ENCODE peak calls at places on chromosomes 4 and X, in eight cellular contexts. One of them, this sample, is unnamed. For H3K4me1, the result is how much of the 10 kb centered on the place peaks cover.

GRCh38 chr4:111937368-111937767 is 207.9 kb upstream of the FAM241A start:
- DNase-seq in neural progenitor cell: peak
- DNase-seq in H9: no peak
- DNase-seq in hepatocyte: peak
- DNase-seq in esophagus squamous epithelium: no peak
- DNase-seq in fibroblast of lung: peak
- DNase-seq in astrocyte: no peak
- DNase-seq in stomach: no peak
- DNase-seq in this sample: no peak

GRCh38 chr4:72112514-72113156 is 80.8 kb downstream of the NPFFR2 start:
- DNase-seq in stomach: no peak
- DNase-seq in fibroblast of lung: peak
- DNase-seq in astrocyte: peak
- DNase-seq in hepatocyte: peak
- DNase-seq in esophagus squamous epithelium: no peak
- DNase-seq in H9: no peak
- DNase-seq in neural progenitor cell: no peak
- DNase-seq in this sample: no peak

GRCh38 chrX:103629295-103630170 is 758 bp downstream of the TCEAL1 start:
- DNase-seq in neural progenitor cell: peak
- DNase-seq in esophagus squamous epithelium: no peak
- DNase-seq in hepatocyte: peak
- DNase-seq in stomach: peak
- DNase-seq in astrocyte: peak
- DNase-seq in H9: peak
- DNase-seq in fibroblast of lung: peak
- DNase-seq in this sample: peak

GRCh38 chr4:6560416-6561172 is 14.4 kb upstream of the MAN2B2 start:
- DNase-seq in hepatocyte: no peak
- DNase-seq in stomach: no peak
- DNase-seq in fibroblast of lung: peak
- DNase-seq in esophagus squamous epithelium: no peak
- DNase-seq in astrocyte: peak
- DNase-seq in H9: no peak
- DNase-seq in neural progenitor cell: no peak
- DNase-seq in this sample: no peak

GRCh38 chr4:159227984-159228383 is 125.1 kb downstream of the RAPGEF2 start:
- DNase-seq in esophagus squamous epithelium: no peak
- DNase-seq in astrocyte: peak
- DNase-seq in stomach: peak
- DNase-seq in neural progenitor cell: peak
- DNase-seq in fibroblast of lung: peak
- DNase-seq in H9: peak
- DNase-seq in hepatocyte: peak
- DNase-seq in this sample: peak

GRCh38 chr4:101277661-101278060 is 69.7 kb downstream of the PPP3CA start:
- DNase-seq in H9: no peak
- DNase-seq in esophagus squamous epithelium: no peak
- DNase-seq in fibroblast of lung: peak
- DNase-seq in neural progenitor cell: no peak
- DNase-seq in astrocyte: peak
- DNase-seq in stomach: no peak
- DNase-seq in hepatocyte: peak
- DNase-seq in this sample: no peak

GRCh38 chr4:75512336-75513211 is 1.6 kb downstream of the RCHY1 start:
- DNase-seq in stomach: no peak
- DNase-seq in hepatocyte: no peak
- DNase-seq in neural progenitor cell: peak
- DNase-seq in fibroblast of lung: peak
- DNase-seq in H9: no peak
- DNase-seq in astrocyte: peak
- DNase-seq in esophagus squamous epithelium: no peak
- DNase-seq in this sample: no peak

GRCh38 chr4:19324175-19324574 is 927.5 kb upstream of the SLIT2 start:
- DNase-seq in astrocyte: no peak
- DNase-seq in esophagus squamous epithelium: no peak
- DNase-seq in H9: no peak
- DNase-seq in hepatocyte: no peak
- DNase-seq in fibroblast of lung: no peak
- DNase-seq in neural progenitor cell: no peak
- DNase-seq in stomach: no peak
- DNase-seq in this sample: no peak

GRCh38 chr4:101555341-101555880 is 208.1 kb upstream of the PPP3CA start:
- DNase-seq in neural progenitor cell: no peak
- DNase-seq in stomach: no peak
- DNase-seq in astrocyte: peak
- DNase-seq in H9: no peak
- DNase-seq in fibroblast of lung: peak
- DNase-seq in hepatocyte: no peak
- DNase-seq in esophagus squamous epithelium: no peak
- DNase-seq in this sample: no peak

GRCh38 chrX:130114141-130114561 is 3.9 kb upstream of the ELF4 start:
- DNase-seq in fibroblast of lung: peak
- DNase-seq in hepatocyte: no peak
- DNase-seq in astrocyte: no peak
- DNase-seq in esophagus squamous epithelium: no peak
- DNase-seq in neural progenitor cell: no peak
- DNase-seq in stomach: no peak
- DNase-seq in H9: no peak
- DNase-seq in this sample: no peak

GRCh38 chrX:29535212-29536162 is 679.9 kb upstream of the MAGEB2 start:
- DNase-seq in hepatocyte: no peak
- DNase-seq in neural progenitor cell: no peak
- DNase-seq in fibroblast of lung: peak
- DNase-seq in astrocyte: peak
- DNase-seq in stomach: no peak
- DNase-seq in H9: no peak
- DNase-seq in esophagus squamous epithelium: no peak
- DNase-seq in this sample: no peak

GRCh38 chr4:48683784-48684666 is 96.1 kb downstream of the FRYL start:
- DNase-seq in neural progenitor cell: no peak
- DNase-seq in astrocyte: peak
- DNase-seq in stomach: no peak
- DNase-seq in hepatocyte: no peak
- DNase-seq in H9: no peak
- DNase-seq in fibroblast of lung: peak
- DNase-seq in esophagus squamous epithelium: no peak
- DNase-seq in this sample: no peak

GRCh38 chr4:163344147-163345050 is 707 bp downstream of the NPY5R start:
- DNase-seq in H9: peak
- DNase-seq in stomach: no peak
- DNase-seq in neural progenitor cell: peak
- DNase-seq in fibroblast of lung: peak
- DNase-seq in hepatocyte: peak
- DNase-seq in esophagus squamous epithelium: no peak
- DNase-seq in astrocyte: no peak
- DNase-seq in this sample: no peak

GRCh38 chr4:3436798-3437581 is 4.8 kb upstream of the HGFAC start:
- DNase-seq in fibroblast of lung: peak
- DNase-seq in hepatocyte: peak
- DNase-seq in stomach: peak
- DNase-seq in H9: no peak
- DNase-seq in astrocyte: peak
- DNase-seq in esophagus squamous epithelium: no peak
- DNase-seq in neural progenitor cell: no peak
- DNase-seq in this sample: peak

GRCh38 chr4:3436048-3436797 is 5.5 kb upstream of the HGFAC start:
- DNase-seq in H9: no peak
- DNase-seq in astrocyte: no peak
- DNase-seq in stomach: no peak
- DNase-seq in esophagus squamous epithelium: no peak
- DNase-seq in neural progenitor cell: no peak
- DNase-seq in hepatocyte: no peak
- DNase-seq in fibroblast of lung: no peak
- DNase-seq in this sample: no peak

GRCh38 chr4:3433138-3433869 is 8.5 kb upstream of the HGFAC start:
- DNase-seq in fibroblast of lung: no peak
- DNase-seq in hepatocyte: no peak
- DNase-seq in astrocyte: no peak
- DNase-seq in esophagus squamous epithelium: no peak
- DNase-seq in neural progenitor cell: no peak
- DNase-seq in stomach: no peak
- DNase-seq in H9: no peak
- DNase-seq in this sample: no peak

GRCh38 chr4:3435684-3435956 is 6.1 kb upstream of the HGFAC start:
- DNase-seq in stomach: no peak
- DNase-seq in esophagus squamous epithelium: no peak
- DNase-seq in fibroblast of lung: no peak
- DNase-seq in hepatocyte: no peak
- DNase-seq in H9: no peak
- DNase-seq in neural progenitor cell: no peak
- DNase-seq in astrocyte: no peak
- DNase-seq in this sample: no peak

GRCh38 chr4:3434891-3435683 is 6.7 kb upstream of the HGFAC start:
- DNase-seq in fibroblast of lung: no peak
- DNase-seq in neural progenitor cell: peak
- DNase-seq in esophagus squamous epithelium: no peak
- DNase-seq in astrocyte: no peak
- DNase-seq in stomach: no peak
- DNase-seq in H9: no peak
- DNase-seq in hepatocyte: no peak
- DNase-seq in this sample: no peak
- TF ChIP-seq CTCF in fibroblast of lung: no peak
- TF ChIP-seq CTCF in neural progenitor cell: peak
- TF ChIP-seq CTCF in esophagus squamous epithelium: no peak
- TF ChIP-seq CTCF in astrocyte: no peak
- TF ChIP-seq CTCF in stomach: no peak
- TF ChIP-seq CTCF in H9: peak
- TF ChIP-seq CTCF in hepatocyte: peak
- TF ChIP-seq CTCF in this sample: no peak

GRCh38 chrX:66015152-66015827 is 24.6 kb downstream of the VSIG4 start:
- DNase-seq in fibroblast of lung: no peak
- DNase-seq in hepatocyte: no peak
- DNase-seq in H9: no peak
- DNase-seq in neural progenitor cell: no peak
- DNase-seq in stomach: no peak
- DNase-seq in astrocyte: no peak
- DNase-seq in esophagus squamous epithelium: no peak
- DNase-seq in this sample: peak
- H3K4me1 ChIP-seq in fibroblast of lung: under half
- H3K4me1 ChIP-seq in hepatocyte: under half
- H3K4me1 ChIP-seq in H9: under half
- H3K4me1 ChIP-seq in neural progenitor cell: under half
- H3K4me1 ChIP-seq in stomach: under half
- H3K4me1 ChIP-seq in astrocyte: under half
- H3K4me1 ChIP-seq in esophagus squamous epithelium: under half
- H3K4me1 ChIP-seq in this sample: under half

GRCh38 chr4:85736576-85736975 is 261.6 kb downstream of the ARHGAP24 start:
- DNase-seq in fibroblast of lung: no peak
- DNase-seq in neural progenitor cell: no peak
- DNase-seq in stomach: no peak
- DNase-seq in esophagus squamous epithelium: no peak
- DNase-seq in H9: no peak
- DNase-seq in hepatocyte: no peak
- DNase-seq in astrocyte: no peak
- DNase-seq in this sample: no peak

GRCh38 chr4:85740431-85740861 is 265.5 kb downstream of the ARHGAP24 start:
- DNase-seq in hepatocyte: no peak
- DNase-seq in astrocyte: peak
- DNase-seq in neural progenitor cell: no peak
- DNase-seq in fibroblast of lung: peak
- DNase-seq in esophagus squamous epithelium: no peak
- DNase-seq in H9: no peak
- DNase-seq in stomach: no peak
- DNase-seq in this sample: no peak

GRCh38 chr4:85737254-85737653 is 262.3 kb downstream of the ARHGAP24 start:
- DNase-seq in H9: no peak
- DNase-seq in hepatocyte: no peak
- DNase-seq in astrocyte: no peak
- DNase-seq in stomach: no peak
- DNase-seq in fibroblast of lung: no peak
- DNase-seq in neural progenitor cell: no peak
- DNase-seq in esophagus squamous epithelium: no peak
- DNase-seq in this sample: no peak

GRCh38 chr4:85741421-85741820 is 266.5 kb downstream of the ARHGAP24 start:
- DNase-seq in H9: no peak
- DNase-seq in hepatocyte: no peak
- DNase-seq in fibroblast of lung: no peak
- DNase-seq in neural progenitor cell: no peak
- DNase-seq in astrocyte: no peak
- DNase-seq in stomach: no peak
- DNase-seq in esophagus squamous epithelium: no peak
- DNase-seq in this sample: no peak

DNA sequence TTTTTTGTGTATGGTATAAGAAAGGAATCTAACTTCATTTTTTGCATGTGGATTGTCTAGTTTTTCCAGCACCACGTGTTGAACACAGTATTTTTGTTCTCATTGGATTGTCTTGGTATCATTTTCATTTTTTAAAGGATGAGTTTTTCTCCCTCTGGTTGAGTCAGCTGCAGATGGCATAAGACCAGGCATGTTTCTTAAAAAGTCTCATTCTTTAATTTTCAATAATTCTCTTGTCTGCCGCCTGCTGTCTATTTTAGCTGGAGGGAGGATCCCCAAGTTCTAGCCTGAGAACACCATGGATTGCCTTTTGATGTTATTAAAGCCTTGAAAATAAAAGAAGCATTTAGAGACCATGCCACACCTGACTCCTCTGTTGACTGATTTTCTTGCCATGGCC is 263.8 kb downstream of the ARHGAP24 start:
- DNase-seq in neural progenitor cell: no peak
- DNase-seq in fibroblast of lung: no peak
- DNase-seq in hepatocyte: no peak
- DNase-seq in astrocyte: no peak
- DNase-seq in stomach: no peak
- DNase-seq in esophagus squamous epithelium: no peak
- DNase-seq in H9: no peak
- DNase-seq in this sample: no peak
- TF ChIP-seq CTCF in neural progenitor cell: no peak
- TF ChIP-seq CTCF in fibroblast of lung: no peak
- TF ChIP-seq CTCF in hepatocyte: no peak
- TF ChIP-seq CTCF in astrocyte: no peak
- TF ChIP-seq CTCF in stomach: no peak
- TF ChIP-seq CTCF in esophagus squamous epithelium: no peak
- TF ChIP-seq CTCF in H9: no peak
- TF ChIP-seq CTCF in this sample: no peak

GRCh38 chr4:169249214-169249973 is 21.4 kb downstream of the SH3RF1 start:
- DNase-seq in esophagus squamous epithelium: no peak
- DNase-seq in H9: no peak
- DNase-seq in fibroblast of lung: peak
- DNase-seq in hepatocyte: peak
- DNase-seq in stomach: no peak
- DNase-seq in astrocyte: peak
- DNase-seq in neural progenitor cell: no peak
- DNase-seq in this sample: no peak

GRCh38 chr4:169244210-169244609 is 26.5 kb downstream of the SH3RF1 start:
- DNase-seq in hepatocyte: no peak
- DNase-seq in neural progenitor cell: peak
- DNase-seq in stomach: no peak
- DNase-seq in fibroblast of lung: no peak
- DNase-seq in esophagus squamous epithelium: no peak
- DNase-seq in astrocyte: no peak
- DNase-seq in H9: no peak
- DNase-seq in this sample: no peak

GRCh38 chr4:169248645-169249044 is 22.1 kb downstream of the SH3RF1 start:
- DNase-seq in esophagus squamous epithelium: no peak
- DNase-seq in H9: no peak
- DNase-seq in neural progenitor cell: no peak
- DNase-seq in hepatocyte: no peak
- DNase-seq in fibroblast of lung: no peak
- DNase-seq in stomach: no peak
- DNase-seq in astrocyte: no peak
- DNase-seq in this sample: no peak

GRCh38 chr4:169243808-169244207 is 26.9 kb downstream of the SH3RF1 start:
- DNase-seq in astrocyte: peak
- DNase-seq in esophagus squamous epithelium: no peak
- DNase-seq in hepatocyte: no peak
- DNase-seq in neural progenitor cell: peak
- DNase-seq in stomach: no peak
- DNase-seq in H9: no peak
- DNase-seq in fibroblast of lung: peak
- DNase-seq in this sample: no peak

GRCh38 chr4:169246957-169247396 is 23.8 kb downstream of the SH3RF1 start:
- DNase-seq in neural progenitor cell: no peak
- DNase-seq in stomach: no peak
- DNase-seq in hepatocyte: no peak
- DNase-seq in esophagus squamous epithelium: no peak
- DNase-seq in H9: no peak
- DNase-seq in fibroblast of lung: no peak
- DNase-seq in astrocyte: no peak
- DNase-seq in this sample: no peak
- H3K4me1 ChIP-seq in neural progenitor cell: half or more
- H3K4me1 ChIP-seq in stomach: under half
- H3K4me1 ChIP-seq in hepatocyte: under half
- H3K4me1 ChIP-seq in esophagus squamous epithelium: under half
- H3K4me1 ChIP-seq in H9: under half
- H3K4me1 ChIP-seq in fibroblast of lung: under half
- H3K4me1 ChIP-seq in astrocyte: under half
- H3K4me1 ChIP-seq in this sample: under half